ENCODE peak calls at places on chromosomes 7 and 10, in six cellular contexts. C, N, H, U, G and M are unnamed samples.

GRCh38 chr10:123847686-123848432 is 43.7 kb downstream of the CPXM2 start:
- DNase-seq in C (no peak), N (no peak), H (no peak), U (no peak), G (no peak), M (peak)

GRCh38 chr7:37491919-37492694 is 43.4 kb upstream of the ELMO1 start:
- DNase-seq in C (peak), N (no peak), H (peak), U (peak), G (peak), M (no peak)

GRCh38 chr7:1695800-1696454 is 25.9 kb downstream of the ELFN1 start:
- DNase-seq in C (peak), N (no peak), H (peak), U (no peak), G (no peak), M (no peak)

GRCh38 chr10:23065549-23065948 is 29.8 kb upstream of the MSRB2 start:
- DNase-seq in C (no peak), N (peak), H (peak), U (no peak), G (no peak), M (peak)

GRCh38 chr7:165661-166369 is 26.6 kb upstream of the FAM20C start:
- DNase-seq in C (no peak), N (no peak), H (no peak), U (no peak), G (no peak), M (no peak)

GRCh38 chr10:75234683-75235374 is 928 bp downstream of the COMTD1 start:
- DNase-seq in C (peak), N (no peak), H (peak), U (peak), G (no peak), M (peak)

GRCh38 chr10:118472961-118473675 is 122.3 kb downstream of the PRLHR start:
- DNase-seq in C (no peak), N (no peak), H (no peak), U (no peak), G (no peak), M (no peak)

GRCh38 chr7:91079491-91079890 is 184.7 kb upstream of the FZD1 start:
- DNase-seq in C (no peak), N (peak), H (no peak), U (no peak), G (no peak), M (peak)

GRCh38 chr7:93923291-93923690 is 1.8 kb downstream of the GNG11 start:
- DNase-seq in C (no peak), N (no peak), H (no peak), U (no peak), G (no peak), M (no peak)

GRCh38 chr10:49056356-49056755 is 59.0 kb downstream of the VSTM4 start:
- DNase-seq in C (no peak), N (peak), H (no peak), U (no peak), G (peak), M (peak)

GRCh38 chr10:117442944-117443676 is 67.9 kb upstream of the PDZD8 start:
- DNase-seq in C (peak), N (peak), H (peak), U (peak), G (peak), M (peak)

GRCh38 chr7:954330-955238 is at the start of gene ADAP1:
- DNase-seq in C (peak), N (peak), H (no peak), U (no peak), G (peak), M (peak)

DNA sequence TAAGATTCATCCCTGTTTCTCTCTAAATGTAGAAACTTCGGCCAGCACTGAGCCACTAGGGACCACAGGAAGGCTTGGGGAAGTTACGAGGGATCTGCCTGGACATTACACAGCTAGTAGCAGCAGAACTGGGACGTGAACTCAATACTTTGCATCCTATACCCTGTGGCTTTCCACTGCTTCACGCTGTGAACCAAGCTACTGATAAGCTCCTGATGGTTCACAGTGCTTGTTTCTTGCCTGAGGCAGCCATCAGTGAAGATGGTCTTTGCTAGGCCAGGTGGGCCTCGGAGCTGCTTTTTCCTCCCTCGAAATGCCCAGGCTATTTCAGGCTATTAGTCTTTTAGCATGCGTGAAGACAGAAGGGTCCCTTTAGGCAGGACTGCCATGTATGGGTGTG is 132.7 kb downstream of the SH3PXD2A start:
- DNase-seq in C (no peak), N (no peak), H (no peak), U (no peak), G (no peak), M (no peak)
- H3K27ac ChIP-seq in C (no peak), N (no peak), H (no peak), U (no peak), G (no peak), M (no peak)

DNA sequence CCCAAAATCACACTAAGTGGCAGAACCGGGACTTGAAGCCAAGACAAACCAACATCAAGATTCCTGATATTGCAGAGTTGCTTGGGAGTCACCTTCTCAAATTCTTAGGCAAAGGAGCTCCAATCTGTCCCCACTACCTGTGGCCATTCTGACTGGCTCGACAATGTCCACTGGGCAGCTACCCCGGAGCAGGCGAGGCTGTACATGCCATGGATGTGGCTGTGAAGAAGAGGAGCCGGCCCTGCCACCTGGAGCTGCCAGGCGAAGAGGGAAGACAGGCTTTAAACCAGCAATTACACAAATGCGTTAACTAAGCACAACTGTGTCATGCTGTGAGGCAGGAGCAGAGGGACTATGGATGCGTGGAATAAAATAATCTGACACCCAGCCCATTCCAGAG is 18.1 kb downstream of the CAMK2G start:
- DNase-seq in C (no peak), N (no peak), H (no peak), U (no peak), G (no peak), M (no peak)
- H4K91ac ChIP-seq in C (no peak), N (no peak), H (no peak), U (no peak), G (no peak), M (no peak)

DNA sequence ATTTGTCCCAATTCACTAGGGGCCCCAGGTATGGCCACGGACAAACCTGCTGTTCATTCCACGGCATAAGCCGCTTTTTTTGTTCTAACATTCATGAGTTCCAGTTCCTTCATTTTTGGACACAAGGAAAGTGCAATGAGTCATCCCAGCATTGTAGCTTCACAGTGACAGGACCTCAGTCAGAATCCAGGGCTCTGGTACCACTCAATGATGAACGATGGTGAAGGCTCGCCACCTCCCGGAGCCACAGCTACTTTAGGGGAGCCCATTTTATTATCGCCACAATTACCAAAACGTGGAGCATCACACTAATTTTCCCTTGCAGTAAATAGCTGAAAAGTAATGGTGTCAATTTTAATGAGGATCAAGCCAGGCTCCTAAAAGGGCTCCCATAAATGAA is 62.9 kb downstream of the FGFR2 start:
- DNase-seq in C (no peak), N (no peak), H (no peak), U (no peak), G (no peak), M (no peak)
- H3K23ac ChIP-seq in C (no peak), N (no peak), H (no peak), U (no peak), G (no peak), M (no peak)

GRCh38 chr7:22821702-22822485 is 755 bp downstream of the TOMM7 start:
- DNase-seq in C (no peak), N (no peak), H (no peak), U (no peak), G (peak), M (peak)
- H3K27ac ChIP-seq in C (peak), N (peak), H (peak), U (no peak), G (peak), M (no peak)

DNA sequence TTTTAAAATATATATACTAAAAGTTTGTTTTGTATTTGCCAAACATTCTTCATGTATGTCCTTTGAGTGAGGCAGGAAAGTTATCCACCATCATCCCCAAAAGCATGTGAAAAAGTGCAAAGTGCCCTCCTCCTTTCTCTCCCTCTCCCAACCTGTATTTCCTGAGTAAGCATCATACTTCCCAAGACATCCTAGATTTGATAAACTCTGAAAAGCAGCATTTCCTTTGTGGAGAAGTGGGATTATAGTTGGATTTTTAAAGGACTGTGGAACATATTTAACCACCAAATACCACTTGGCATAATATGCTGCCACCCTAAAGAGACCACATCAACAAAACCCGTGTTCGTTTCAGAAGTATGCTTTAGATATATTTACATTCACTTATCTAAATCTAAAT is 36.9 kb downstream of the NET1 start:
- DNase-seq in C (no peak), N (no peak), H (no peak), U (no peak), G (no peak), M (peak)
- H4K91ac ChIP-seq in C (no peak), N (peak), H (no peak), U (no peak), G (no peak), M (no peak)

GRCh38 chr10:44974628-44975431 is 3.8 kb downstream of the DEPP1 start:
- DNase-seq in C (peak), N (no peak), H (peak), U (peak), G (peak), M (peak)
- H3K23ac ChIP-seq in C (no peak), N (peak), H (no peak), U (peak), G (peak), M (no peak)

DNA sequence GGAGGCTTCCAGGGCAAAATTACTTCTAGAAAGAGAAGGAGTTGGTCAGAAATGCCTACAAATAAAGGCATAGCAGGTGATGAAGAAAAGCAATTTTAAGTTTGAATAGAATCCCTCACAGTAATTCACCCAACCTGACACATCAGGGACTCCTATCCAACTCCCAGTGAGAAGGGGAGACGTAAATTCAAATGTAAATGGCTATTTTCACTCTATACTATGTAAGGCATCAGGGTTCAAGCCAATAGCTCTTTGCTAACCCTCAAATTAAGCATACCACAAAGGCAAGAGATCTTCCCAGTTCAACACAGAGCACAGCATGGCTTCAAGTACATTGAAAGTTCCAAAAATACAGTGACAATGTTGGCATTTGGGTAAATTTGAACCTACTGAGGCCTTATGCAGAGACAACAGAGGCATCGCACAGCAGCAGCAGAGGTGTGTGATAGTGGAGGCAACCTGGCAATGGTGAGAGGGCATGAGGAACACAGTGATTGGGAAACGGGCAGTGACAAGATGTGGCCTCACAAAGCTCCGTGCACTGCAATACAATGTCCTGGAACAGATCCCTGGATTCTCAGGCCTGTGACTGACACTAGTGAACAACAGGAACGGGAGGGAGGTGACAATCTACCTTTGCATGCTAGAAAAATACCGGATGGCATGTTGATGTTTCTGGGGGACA is 95.7 kb downstream of the VSTM2A start:
- DNase-seq in C (no peak), N (no peak), H (peak), U (no peak), G (no peak), M (no peak)
- H3K27ac ChIP-seq in C (no peak), N (no peak), H (no peak), U (no peak), G (no peak), M (no peak)

GRCh38 chr7:44288381-44288685 is 37.1 kb downstream of the CAMK2B start:
- DNase-seq in C (no peak), N (no peak), H (peak), U (no peak), G (no peak), M (peak)
- H4K91ac ChIP-seq in C (no peak), N (no peak), H (no peak), U (no peak), G (no peak), M (no peak)

DNA sequence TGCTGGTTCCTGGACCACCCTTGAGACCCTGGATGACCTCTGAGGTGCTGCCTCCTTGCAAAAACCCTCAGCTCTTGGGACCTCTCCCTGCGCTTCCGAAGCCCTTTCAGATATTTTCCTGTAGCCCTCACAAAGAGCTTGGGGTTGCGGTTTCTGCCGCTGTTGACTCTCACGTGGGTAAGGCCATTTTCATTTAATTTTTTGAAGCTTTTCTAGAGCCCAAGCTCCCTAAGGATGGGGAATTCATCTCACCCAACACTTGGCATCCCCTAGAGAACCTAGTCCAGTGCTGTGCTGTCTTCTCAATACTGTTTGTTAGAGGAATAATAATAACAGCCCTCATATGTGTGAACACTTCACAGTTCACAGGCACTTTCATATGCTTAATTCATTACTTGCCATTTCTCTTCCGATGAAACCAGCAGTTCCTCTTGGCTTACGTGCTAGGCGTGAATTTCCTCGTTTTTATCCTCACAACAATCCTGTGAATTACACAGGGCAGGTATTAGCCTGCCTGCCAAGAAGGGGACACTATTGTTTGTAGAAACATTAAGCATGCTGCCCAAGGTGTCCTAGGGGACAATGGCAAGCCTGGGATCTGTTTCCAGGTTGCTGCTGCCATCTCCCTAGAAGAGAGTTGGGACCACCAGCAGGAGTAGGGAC is 71.6 kb upstream of the CTBP2 start:
- DNase-seq in C (no peak), N (no peak), H (no peak), U (no peak), G (no peak), M (no peak)
- H3K23ac ChIP-seq in C (no peak), N (peak), H (no peak), U (no peak), G (peak), M (no peak)

GRCh38 chr7:143435266-143435665 is 8.0 kb upstream of the TAS2R60 start:
- DNase-seq in C (no peak), N (no peak), H (no peak), U (no peak), G (no peak), M (no peak)
- H3K27ac ChIP-seq in C (no peak), N (no peak), H (no peak), U (no peak), G (no peak), M (no peak)